ENCODE peak calls at places on chromosomes 13 and 19, in seven cellular contexts. F is HL-60, I is GM23338, O is A549, V is HepG2, C is K562, D is HCT116. N is an unnamed sample.

GRCh38 chr13:113948034-113948742 is 25.7 kb downstream of the C13orf46 start:
- DNase-seq in D (no peak), O (no peak), I (no peak), V (no peak), F (peak), C (no peak), N (no peak)

GRCh38 chr19:10270180-10270615 is 722 bp upstream of the ICAM1 start:
- DNase-seq in D (no peak), O (no peak), F (peak), I (peak), V (no peak), C (peak), N (no peak)

GRCh38 chr19:38538793-38539528 is 78.8 kb downstream of the MAP4K1 start:
- DNase-seq in V (no peak), C (no peak), D (no peak), I (no peak), O (no peak), F (no peak), N (no peak)

GRCh38 chr13:45367995-45368394 is 27.0 kb upstream of the TPT1 start:
- DNase-seq in O (no peak), I (no peak), C (no peak), F (no peak), V (no peak), D (no peak), N (no peak)

GRCh38 chr13:77832339-77833100 is 86.1 kb downstream of the EDNRB start:
- DNase-seq in F (peak), O (no peak), C (no peak), I (no peak), D (no peak), V (no peak), N (no peak)

GRCh38 chr19:45676851-45677263 is 8.8 kb downstream of the GIPR start:
- DNase-seq in D (no peak), I (peak), F (no peak), V (no peak), C (no peak), O (no peak), N (no peak)

GRCh38 chr13:31433756-31434155 is 234.0 kb downstream of the B3GLCT start:
- DNase-seq in F (no peak), D (no peak), C (no peak), O (no peak), V (no peak), I (no peak), N (no peak)

GRCh38 chr19:44151491-44151890 is 10.1 kb downstream of the ZNF234 start:
- DNase-seq in F (no peak), D (no peak), V (no peak), C (no peak), O (no peak), I (no peak), N (no peak)

GRCh38 chr19:18493440-18494266 is 28.2 kb downstream of the ELL start:
- DNase-seq in C (no peak), V (no peak), D (no peak), F (no peak), O (no peak), I (no peak), N (no peak)

GRCh38 chr13:42832341-42833153 is 51.2 kb downstream of the FAM216B start:
- DNase-seq in D (no peak), F (no peak), V (peak), I (no peak), O (no peak), C (no peak), N (no peak)
- TF ChIP-seq REST in D (no peak), F (no peak), V (no peak), I (no peak), O (no peak), C (no peak), N (no peak)

GRCh38 chr13:23956106-23956505 is 58.8 kb upstream of the C1QTNF9B start:
- DNase-seq in O (no peak), I (no peak), C (no peak), V (no peak), F (no peak), D (peak), N (no peak)
- TF ChIP-seq REST in O (no peak), I (no peak), C (no peak), V (no peak), F (no peak), D (no peak), N (no peak)

DNA sequence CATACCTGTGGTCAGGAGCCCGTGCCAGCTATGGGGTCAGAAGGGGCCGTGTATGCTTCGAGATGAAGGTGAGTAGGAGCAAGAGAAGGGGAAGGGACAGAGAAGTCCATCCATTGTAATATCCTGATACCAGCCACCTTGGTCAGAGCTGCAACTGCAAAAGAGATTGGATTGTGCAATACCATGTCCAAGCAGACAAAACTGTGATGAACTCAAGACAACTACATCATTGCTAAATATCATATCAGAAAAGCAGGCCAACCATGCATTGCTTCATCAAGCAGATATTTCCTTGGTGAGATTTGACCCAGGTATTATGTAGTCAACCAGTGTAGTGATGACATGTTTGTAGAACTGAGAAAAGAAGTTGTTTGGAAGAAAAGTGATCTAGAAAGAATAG is 12.1 kb downstream of the HNRNPUL1 start:
- DNase-seq in C (no peak), V (no peak), O (no peak), F (peak), D (no peak), I (no peak), N (no peak)
- TF ChIP-seq REST in C (no peak), V (no peak), O (no peak), F (no peak), D (no peak), I (no peak), N (no peak)

GRCh38 chr19:40320558-40320935 is 27.6 kb downstream of the C19orf47 start:
- DNase-seq in D (no peak), O (no peak), C (no peak), V (no peak), F (no peak), I (no peak), N (no peak)
- TF ChIP-seq REST in D (no peak), O (no peak), C (no peak), V (no peak), F (no peak), I (no peak), N (no peak)

GRCh38 chr13:80215368-80215767 is 125.6 kb downstream of the SPRY2 start:
- DNase-seq in C (no peak), V (no peak), O (no peak), D (no peak), F (no peak), I (no peak), N (no peak)
- TF ChIP-seq REST in C (no peak), V (no peak), O (no peak), D (no peak), F (no peak), I (no peak), N (no peak)

GRCh38 chr13:49428041-49428763 is 15.7 kb downstream of the CAB39L start:
- DNase-seq in C (no peak), V (no peak), O (no peak), I (no peak), D (no peak), F (peak), N (no peak)
- TF ChIP-seq REST in C (no peak), V (no peak), O (no peak), I (no peak), D (no peak), F (no peak), N (no peak)

GRCh38 chr13:30172593-30173300 is 134.6 kb downstream of the KATNAL1 start:
- DNase-seq in C (no peak), O (no peak), D (no peak), I (no peak), F (peak), V (no peak), N (no peak)
- TF ChIP-seq REST in C (no peak), O (no peak), D (no peak), I (no peak), F (no peak), V (no peak), N (no peak)

DNA sequence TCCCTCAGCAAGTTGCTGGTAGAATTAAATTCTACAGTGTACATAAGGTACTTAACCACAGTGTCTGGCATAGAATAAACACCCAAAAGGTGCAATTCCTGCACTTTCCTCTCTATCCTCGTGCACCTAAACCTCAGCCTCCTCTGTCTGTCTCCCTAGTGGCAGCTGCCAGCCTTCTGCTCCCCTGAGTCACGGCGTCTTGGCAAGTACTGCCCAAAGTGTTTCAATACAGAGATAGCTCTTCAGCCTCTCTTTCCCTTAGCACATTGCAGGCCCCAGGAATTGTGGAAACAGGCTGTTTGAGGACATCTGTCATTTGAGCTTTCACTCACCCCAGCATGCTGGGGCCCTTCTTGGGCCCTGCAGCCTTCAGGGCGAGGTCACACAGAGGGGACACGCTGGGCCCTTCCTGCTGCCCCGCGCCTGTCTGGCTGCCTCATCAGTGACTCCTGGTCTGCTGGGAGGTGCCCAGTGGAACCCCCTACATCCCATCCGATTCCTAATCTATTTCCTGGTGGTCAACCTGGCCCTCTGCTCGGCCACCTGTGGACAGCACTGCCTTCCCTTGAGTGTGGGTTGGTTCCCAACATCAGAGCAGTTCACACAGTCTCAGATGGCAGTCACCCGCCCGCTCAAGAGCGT is 19.3 kb downstream of the COL4A2 start:
- DNase-seq in V (no peak), O (no peak), I (no peak), C (no peak), F (no peak), D (no peak), N (no peak)
- TF ChIP-seq REST in V (no peak), O (no peak), I (no peak), C (no peak), F (no peak), D (no peak), N (no peak)

GRCh38 chr19:5880604-5881078 is 10.3 kb upstream of the FUT5 start:
- DNase-seq in F (no peak), O (no peak), C (no peak), I (peak), D (no peak), V (peak), N (no peak)
- TF ChIP-seq REST in F (no peak), O (no peak), C (no peak), I (no peak), D (no peak), V (no peak), N (no peak)

GRCh38 chr13:33496336-33496735 is 210.8 kb upstream of the STARD13 start:
- DNase-seq in V (no peak), I (no peak), D (no peak), F (no peak), O (no peak), C (no peak), N (no peak)

GRCh38 chr13:33497146-33497845 is 211.7 kb upstream of the STARD13 start:
- DNase-seq in O (no peak), I (no peak), C (no peak), D (no peak), V (no peak), F (no peak), N (no peak)

GRCh38 chr13:33490461-33491327 is 205.1 kb upstream of the STARD13 start:
- DNase-seq in D (no peak), O (no peak), V (no peak), F (no peak), C (peak), I (peak), N (no peak)

GRCh38 chr13:33493672-33494365 is 208.3 kb upstream of the STARD13 start:
- DNase-seq in V (no peak), I (no peak), F (no peak), O (no peak), C (no peak), D (no peak), N (no peak)

GRCh38 chr13:33494596-33495214 is 209.2 kb upstream of the STARD13 start:
- DNase-seq in D (peak), I (peak), C (peak), O (no peak), V (peak), F (no peak), N (no peak)
- TF ChIP-seq REST in D (no peak), I (no peak), C (no peak), O (no peak), V (no peak), F (no peak), N (no peak)

N was measured in Panc1.